ENCODE peak calls at places on chromosome 10, in five cellular contexts. D is SK-N-SH, I is K562, R is GM12878, X is HepG2. Z is an unnamed sample.

GRCh38 chr10:48536226-48536500 is 68.7 kb downstream of the ARHGAP22 start:
- DNase-seq in X (no peak), D (no peak), R (no peak), I (no peak), Z (no peak)

GRCh38 chr10:22690614-22691431 is 23.6 kb downstream of the PIP4K2A start:
- DNase-seq in R (no peak), D (no peak), I (no peak), X (no peak), Z (no peak)

GRCh38 chr10:124735491-124736286 is 8.5 kb downstream of the FAM53B start:
- DNase-seq in D (no peak), X (no peak), R (no peak), I (no peak), Z (no peak)

GRCh38 chr10:43047288-43047970 is 29.4 kb upstream of the RET start:
- DNase-seq in X (no peak), R (no peak), D (peak; percentile 32), I (no peak), Z (no peak)

GRCh38 chr10:92847185-92847864 is 995 bp upstream of the EXOC6 start:
- DNase-seq in I (no peak), R (no peak), X (peak; percentile 66), D (no peak), Z (peak; percentile 88)

GRCh38 chr10:49252313-49253034 is 46.5 kb upstream of the C10orf71 start:
- DNase-seq in D (no peak), I (no peak), X (no peak), R (no peak), Z (no peak)

GRCh38 chr10:132610071-132610701 is 72.6 kb downstream of the INPP5A start:
- DNase-seq in R (no peak), I (no peak), D (no peak), X (no peak), Z (no peak)

GRCh38 chr10:69222157-69223027 is 2.3 kb downstream of the HKDC1 start:
- DNase-seq in R (peak; percentile 88), X (peak; percentile 62), I (peak; percentile 82), D (peak; percentile 57), Z (peak; percentile 66)

GRCh38 chr10:64619068-64619467 is 1097.9 kb downstream of the REEP3 start:
- DNase-seq in X (no peak), D (no peak), R (no peak), I (no peak), Z (no peak)

GRCh38 chr10:4909118-4909517 is 54.1 kb upstream of the AKR1C1 start:
- DNase-seq in R (no peak), I (no peak), X (no peak), D (no peak), Z (no peak)

GRCh38 chr10:69797959-69798358 is 3.7 kb upstream of the COL13A1 start:
- DNase-seq in I (no peak), D (no peak), X (no peak), R (no peak), Z (no peak)

GRCh38 chr10:3783721-3784432 is 1.1 kb downstream of the KLF6 start:
- DNase-seq in D (peak; percentile 58), X (peak; percentile 86), I (no peak), R (no peak), Z (peak; percentile 77)
- TF ChIP-seq GABPA in D (no peak), X (no peak), I (no peak), R (no peak), Z (no peak)

DNA sequence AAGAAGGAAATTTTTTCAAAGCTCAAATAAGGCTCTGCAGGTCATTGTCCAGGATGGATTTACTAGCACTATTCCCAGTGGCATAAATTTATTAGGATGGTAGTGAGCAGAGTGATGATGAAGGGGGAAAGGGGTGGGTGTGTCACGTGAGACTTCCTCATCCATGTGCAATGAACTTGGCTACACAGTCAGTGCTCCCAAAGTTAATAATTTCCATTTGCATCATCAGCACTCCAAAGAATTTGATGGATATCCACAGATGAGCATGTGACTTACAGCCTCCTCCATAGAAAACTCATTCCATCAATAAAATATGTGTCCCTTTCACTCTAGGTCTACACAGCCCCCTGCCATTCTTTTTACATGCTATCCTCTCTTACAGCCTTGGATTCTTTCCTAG is 142.6 kb upstream of the PLPP4 start:
- DNase-seq in I (no peak), R (no peak), X (no peak), D (no peak), Z (no peak)
- TF ChIP-seq REST in I (no peak), R (no peak), X (no peak), D (no peak), Z (no peak)

GRCh38 chr10:11043039-11043438 is 25.4 kb downstream of the CELF2 start:
- DNase-seq in D (no peak), R (no peak), I (no peak), X (no peak), Z (no peak)
- H3K4me3 ChIP-seq in D (no peak overlapping the region), R (no peak overlapping the region), I (no peak overlapping the region), X (no peak overlapping the region), Z (no peak overlapping the region)

GRCh38 chr10:99784731-99785441 is 2.4 kb downstream of the ABCC2 start:
- DNase-seq in R (no peak), X (peak; percentile 59), I (no peak), D (no peak), Z (no peak)

GRCh38 chr10:99787303-99787702 is 4.9 kb downstream of the ABCC2 start:
- DNase-seq in I (no peak), D (no peak), X (no peak), R (no peak), Z (no peak)

GRCh38 chr10:99784025-99784730 is 1.7 kb downstream of the ABCC2 start:
- DNase-seq in I (no peak), D (no peak), X (peak; percentile 58), R (no peak), Z (no peak)

GRCh38 chr10:99787782-99788181 is 5.3 kb downstream of the ABCC2 start:
- DNase-seq in X (no peak), I (no peak), R (no peak), D (no peak), Z (no peak)

DNA sequence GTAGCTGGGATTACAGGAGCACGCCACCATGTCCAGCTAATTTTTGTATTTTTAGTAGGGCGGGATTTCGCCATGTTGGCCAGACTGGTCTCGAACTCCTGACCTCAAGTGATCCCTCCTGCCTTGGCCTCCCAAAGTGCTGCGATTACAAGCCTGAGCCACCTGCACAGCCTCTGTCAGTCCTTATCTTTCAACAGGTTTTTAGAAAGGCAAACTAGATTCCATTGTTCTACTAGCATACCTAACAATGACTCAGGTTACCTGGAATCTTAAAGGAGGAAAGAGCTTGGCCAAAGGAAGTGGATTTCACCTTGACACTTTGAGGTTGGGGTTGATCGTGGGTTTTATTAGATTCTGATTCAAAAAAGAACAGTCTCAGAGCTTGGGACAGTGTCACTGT is 3.2 kb downstream of the ABCC2 start:
- DNase-seq in X (no peak), D (no peak), R (no peak), I (no peak), Z (no peak)
- TF ChIP-seq GABPA in X (no peak), D (no peak), R (no peak), I (no peak), Z (no peak)

GRCh38 chr10:100907773-100908172 is 5.0 kb upstream of the SLF2 start:
- DNase-seq in X (no peak), D (no peak), I (no peak), R (no peak), Z (no peak)
- TF ChIP-seq REST in X (no peak), D (no peak), I (no peak), R (no peak), Z (no peak)

DNA sequence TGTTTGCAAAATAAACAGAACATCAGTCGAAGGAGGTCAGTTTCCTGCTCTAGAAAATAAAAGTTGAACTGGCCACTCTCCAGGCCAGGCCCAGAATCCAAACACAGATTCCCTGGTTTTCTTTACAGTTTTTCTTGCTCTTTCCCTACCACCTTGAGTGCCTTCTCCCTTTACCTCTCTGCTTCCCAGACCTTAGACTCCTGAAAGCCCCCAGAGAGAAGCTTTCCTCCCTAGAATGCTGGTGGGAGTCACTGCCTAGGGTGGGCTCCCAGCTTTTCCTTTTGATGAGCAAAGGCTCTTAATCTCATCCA is 6.1 kb downstream of the DNTT start:
- DNase-seq in X (no peak), I (no peak), R (no peak), D (no peak), Z (no peak)
- H3K4me3 ChIP-seq in X (no peak overlapping the region), I (no peak overlapping the region), R (no peak overlapping the region), D (no peak overlapping the region), Z (no peak overlapping the region)

GRCh38 chr10:16891375-16892313 is 74.4 kb upstream of the RSU1 start:
- DNase-seq in I (peak; percentile 41), R (no peak), D (peak; percentile 25), X (peak; percentile 30), Z (peak; percentile 35)
- TF ChIP-seq GABPA in I (peak; percentile 32), R (no peak), D (no peak), X (no peak), Z (no peak)

DNA sequence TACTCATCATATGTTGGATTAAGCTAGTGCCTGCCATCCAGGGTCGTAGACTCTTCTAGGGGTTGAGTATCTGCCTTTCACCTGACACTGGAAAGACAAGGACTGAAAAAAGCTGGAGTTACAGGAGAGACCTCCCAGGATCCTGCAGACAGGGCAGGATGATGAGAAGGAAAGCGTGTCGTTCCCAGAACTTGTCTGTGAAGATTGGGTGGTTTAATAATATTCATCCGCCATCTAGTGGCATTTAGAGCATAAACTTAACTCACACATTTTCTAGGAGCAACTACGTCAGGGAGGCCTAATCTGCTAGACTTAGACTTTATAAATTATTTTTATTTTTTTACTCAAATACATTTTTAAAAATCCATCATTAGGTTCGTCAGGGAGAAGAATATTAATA is 59.6 kb downstream of the ADRB1 start:
- DNase-seq in X (peak; percentile 46), I (no peak), D (peak; percentile 68), R (peak; percentile 23), Z (no peak)
- TF ChIP-seq REST in X (no peak), I (no peak), D (no peak), R (no peak), Z (no peak)

DNA sequence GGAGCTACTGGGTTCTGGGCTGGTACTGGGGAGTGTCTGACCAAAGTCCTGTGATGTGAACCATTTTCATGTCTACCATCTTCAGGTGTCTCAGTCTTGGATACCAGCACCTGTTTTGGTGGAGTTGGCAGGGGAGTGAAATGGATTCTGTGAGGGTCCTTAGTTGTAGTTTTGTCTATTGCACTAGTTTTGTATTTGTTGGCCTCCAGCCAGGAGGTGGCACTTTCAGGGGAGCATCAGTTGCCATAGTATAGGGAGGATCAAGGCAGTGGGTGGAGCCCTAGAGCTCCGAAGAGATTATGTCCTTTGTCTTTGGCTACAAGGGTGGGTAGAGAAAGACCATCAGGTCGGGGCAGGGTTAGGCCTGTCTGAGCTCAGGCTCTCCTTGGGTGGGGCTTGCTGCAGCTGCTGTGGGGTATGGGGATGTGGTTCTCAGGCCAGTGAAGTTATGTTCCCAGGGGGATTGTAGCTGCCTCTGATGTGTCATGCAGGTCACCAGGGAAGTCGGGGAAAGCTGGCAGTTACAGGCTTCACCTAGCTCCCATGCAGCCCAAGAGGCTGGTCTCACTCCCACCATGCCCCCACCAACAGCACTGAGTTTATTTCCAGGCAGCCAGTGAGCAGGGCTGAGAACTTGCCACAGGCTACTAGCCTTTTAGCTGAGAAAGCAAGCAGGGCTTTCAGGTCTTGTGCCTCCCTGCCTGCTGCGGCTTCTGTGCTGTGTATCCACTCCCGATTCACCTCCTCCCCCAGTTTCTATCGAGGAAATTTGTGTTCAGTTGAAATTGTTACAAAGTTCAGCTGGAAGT is 153.1 kb downstream of the ZNF365 start:
- DNase-seq in X (no peak), R (peak; percentile 90), I (no peak), D (no peak), Z (no peak)
- H3K4me3 ChIP-seq in X (no peak overlapping the region), R (peak overlapping the region; percentile 44), I (no peak overlapping the region), D (no peak overlapping the region), Z (no peak overlapping the region)